ENCODE peak calls at places on chromosome 18, in seven cellular contexts. F is pancreas, N is body of pancreas, E is WERI-Rb-1, H is psoas muscle, J is tibial artery, L is brain microvascular endothelial cell. A is an unnamed sample.

GRCh38 chr18:26429535-26429934 is 118.8 kb downstream of the KCTD1 start:
- DNase-seq in H (no peak), N (no peak), E (peak; percentile 36), F (no peak), J (no peak), L (peak; percentile 89), A (no peak)

GRCh38 chr18:50183556-50183955 is 11.4 kb downstream of the MYO5B start:
- DNase-seq in H (no peak), J (no peak), L (peak; percentile 22), F (no peak), N (no peak), E (no peak), A (no peak)

GRCh38 chr18:12516049-12516677 is 108.4 kb downstream of the PRELID3A start:
- DNase-seq in J (no peak), E (no peak), L (peak; percentile 4), N (no peak), H (no peak), F (no peak), A (no peak)

GRCh38 chr18:54359233-54359632 is 1.5 kb downstream of the C18orf54 start:
- DNase-seq in L (no peak), F (no peak), N (no peak), H (no peak), E (no peak), J (no peak), A (no peak)

GRCh38 chr18:24023185-24023814 is 8.7 kb downstream of the TTC39C start:
- DNase-seq in F (no peak), L (no peak), H (no peak), E (peak; percentile 23), J (no peak), N (no peak), A (no peak)

GRCh38 chr18:75745147-75745546 is 317.6 kb upstream of the SMIM21 start:
- DNase-seq in H (no peak), J (no peak), F (no peak), N (no peak), L (no peak), E (no peak), A (no peak)

GRCh38 chr18:8812631-8813030 is 107.3 kb downstream of the MTCL1 start:
- DNase-seq in J (no peak), N (no peak), F (no peak), H (no peak), E (no peak), L (no peak), A (no peak)

GRCh38 chr18:73945130-73945792 is 202.4 kb downstream of the FBXO15 start:
- DNase-seq in J (no peak), L (no peak), H (no peak), N (no peak), E (no peak), F (no peak), A (no peak)

GRCh38 chr18:45954070-45954712 is 12.9 kb downstream of the EPG5 start:
- DNase-seq in N (no peak), F (no peak), J (no peak), H (no peak), E (no peak), L (peak; percentile 86), A (no peak)

GRCh38 chr18:21550510-21550970 is 50.0 kb downstream of the ESCO1 start:
- DNase-seq in N (no peak), F (no peak), H (no peak), E (no peak), L (no peak), J (no peak), A (no peak)

DNA sequence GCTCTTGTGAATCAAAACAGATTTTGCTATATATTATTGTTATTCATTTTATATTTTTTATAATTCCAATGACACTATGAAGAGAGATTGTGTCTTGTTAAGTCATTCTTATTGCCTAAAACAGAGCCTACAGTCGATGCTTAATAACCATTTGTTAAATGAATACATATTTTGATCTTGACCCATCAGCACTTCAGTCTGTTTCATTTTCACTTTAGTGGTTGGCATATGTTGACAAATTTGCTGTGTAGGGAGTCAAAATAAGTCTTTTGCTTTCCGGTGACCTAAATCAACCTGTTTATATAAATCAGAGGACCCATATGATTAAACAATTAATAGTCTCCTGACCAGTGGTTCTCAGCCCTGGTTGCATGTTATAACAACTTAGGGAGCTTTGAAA is 97.1 kb downstream of the TXNL1 start:
- DNase-seq in F (no peak), E (no peak), J (no peak), L (no peak), H (no peak), N (no peak), A (no peak)
- H3K4me3 ChIP-seq in F (no peak overlapping the region), E (no peak overlapping the region), J (no peak overlapping the region), L (no peak overlapping the region), H (no peak overlapping the region), N (no peak overlapping the region), A (no peak overlapping the region)

DNA sequence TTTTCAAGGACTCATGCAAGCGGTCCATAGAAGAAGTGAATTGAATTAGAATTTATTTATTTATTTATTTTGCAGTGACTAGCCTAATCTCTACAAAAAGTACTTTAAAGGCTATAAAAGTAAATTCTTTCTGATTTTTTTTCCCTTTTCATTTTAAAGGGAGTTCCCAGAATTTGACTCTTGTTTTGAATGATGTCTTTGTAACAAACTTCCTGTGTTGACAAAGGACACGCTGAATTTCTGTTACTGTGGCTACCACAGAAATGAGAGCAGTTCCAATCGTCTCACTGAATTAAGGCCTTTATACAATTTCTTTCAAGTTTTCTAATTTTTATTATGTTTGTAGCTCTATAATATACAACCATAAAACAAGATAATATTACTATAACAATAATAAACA is 46.3 kb upstream of the LPIN2 start:
- DNase-seq in F (no peak), L (no peak), N (no peak), E (no peak), H (no peak), J (no peak), A (no peak)
- H3K27ac ChIP-seq in F (peak overlapping the region; percentile 11), L (no peak overlapping the region), N (no peak overlapping the region), E (no peak overlapping the region), H (no peak overlapping the region), J (no peak overlapping the region), A (peak overlapping the region; percentile 2)

GRCh38 chr18:63098014-63098981 is 221.3 kb downstream of the BCL2 start:
- DNase-seq in E (no peak), L (no peak), F (no peak), J (no peak), H (no peak), N (no peak), A (no peak)

GRCh38 chr18:63099026-63099840 is 220.3 kb downstream of the BCL2 start:
- DNase-seq in L (no peak), E (no peak), H (no peak), N (no peak), J (no peak), F (peak; percentile 21), A (no peak)

GRCh38 chr18:63101811-63102210 is 217.8 kb downstream of the BCL2 start:
- DNase-seq in F (no peak), E (no peak), H (no peak), N (no peak), J (no peak), L (no peak), A (no peak)

GRCh38 chr18:63100626-63100900 is 219.0 kb downstream of the BCL2 start:
- DNase-seq in N (no peak), J (no peak), E (no peak), L (no peak), F (no peak), H (no peak), A (no peak)

GRCh38 chr18:63099848-63100625 is 219.5 kb downstream of the BCL2 start:
- DNase-seq in L (peak; percentile 16), N (peak; percentile 60), H (no peak), E (no peak), F (peak; percentile 55), J (no peak), A (peak; percentile 48)
- H3K4me3 ChIP-seq in L (no peak overlapping the region), N (no peak overlapping the region), H (no peak overlapping the region), E (no peak overlapping the region), F (no peak overlapping the region), J (no peak overlapping the region), A (no peak overlapping the region)

GRCh38 chr18:48940854-48941531 is 9.8 kb downstream of the SMAD7 start:
- DNase-seq in H (no peak), E (no peak), N (no peak), F (no peak), L (no peak), J (no peak), A (no peak)

GRCh38 chr18:48939368-48940097 is 11.2 kb downstream of the SMAD7 start:
- DNase-seq in E (no peak), J (no peak), L (no peak), H (no peak), F (no peak), N (no peak), A (no peak)

GRCh38 chr18:48937869-48938750 is 12.7 kb downstream of the SMAD7 start:
- DNase-seq in E (no peak), F (no peak), H (no peak), J (no peak), N (no peak), L (no peak), A (no peak)

GRCh38 chr18:48941672-48942071 is 9.1 kb downstream of the SMAD7 start:
- DNase-seq in H (no peak), J (no peak), F (no peak), E (no peak), L (no peak), N (peak; percentile 41), A (no peak)

DNA sequence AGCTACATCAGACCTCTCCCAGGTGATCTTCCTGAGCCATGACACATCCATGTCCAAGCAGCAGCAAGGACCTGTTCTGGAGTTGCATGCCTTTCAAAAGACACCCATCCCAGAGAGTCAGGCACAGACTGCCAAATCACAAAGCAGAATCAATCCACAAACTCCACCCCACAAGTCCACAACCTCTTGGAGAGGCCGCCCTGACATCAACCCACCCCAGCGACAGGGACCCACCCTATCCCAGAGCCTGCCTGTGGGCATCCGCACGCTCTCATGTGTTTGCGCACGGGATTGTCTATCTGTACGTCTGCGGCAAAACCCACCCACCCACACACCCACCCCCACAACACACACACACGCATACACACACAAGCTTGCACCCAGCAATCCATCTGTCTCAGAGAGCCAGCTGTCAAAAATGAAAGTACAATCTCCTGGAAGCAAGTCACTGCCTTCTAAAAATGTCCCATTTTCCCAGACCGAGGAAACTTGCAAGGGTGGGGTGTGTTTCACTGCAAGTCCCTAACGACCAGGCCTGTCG is 11.9 kb downstream of the SMAD7 start:
- DNase-seq in J (no peak), N (no peak), H (no peak), L (no peak), E (no peak), F (no peak), A (no peak)
- H3K27ac ChIP-seq in J (peak overlapping the region; percentile 99), N (peak overlapping the region; percentile 68), H (peak overlapping the region; percentile 58), L (peak overlapping the region; percentile 50), E (no peak overlapping the region), F (peak overlapping the region; percentile 40), A (no peak overlapping the region)

GRCh38 chr18:47987456-47987735 is 56.9 kb upstream of the SMAD2 start:
- DNase-seq in E (no peak), N (no peak), F (no peak), L (no peak), J (no peak), H (no peak), A (no peak)
- H3K4me3 ChIP-seq in E (no peak overlapping the region), N (no peak overlapping the region), F (no peak overlapping the region), L (no peak overlapping the region), J (no peak overlapping the region), H (no peak overlapping the region), A (no peak overlapping the region)

DNA sequence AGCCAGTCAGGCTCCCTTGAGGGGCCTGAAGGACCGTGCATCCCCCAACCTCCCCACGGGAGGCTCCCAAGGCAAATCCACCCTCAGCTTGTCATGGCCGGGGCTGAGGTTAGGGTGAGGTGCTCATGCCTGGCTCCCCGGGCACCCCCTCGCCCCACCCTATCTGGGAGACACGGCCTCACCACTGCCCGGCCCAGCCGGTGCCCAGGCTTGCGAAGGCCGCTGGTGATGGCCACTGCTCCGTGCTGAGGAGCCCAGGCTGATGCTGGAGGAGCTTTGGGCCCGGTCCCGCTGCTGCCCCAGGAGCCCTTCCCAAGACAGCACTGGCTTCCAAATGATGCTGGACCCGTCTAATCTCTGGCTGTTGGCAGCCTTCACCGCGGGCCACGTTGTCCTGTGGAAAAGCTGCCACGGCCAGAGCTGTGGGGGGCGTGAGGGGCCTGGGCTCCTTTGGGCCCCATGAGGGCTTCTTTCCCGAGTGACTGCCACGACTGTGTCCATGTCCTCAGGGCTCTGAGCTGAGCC is 135.7 kb upstream of the CTDP1 start:
- DNase-seq in J (peak; percentile 17), H (no peak), N (no peak), F (no peak), E (no peak), L (no peak), A (peak; percentile 21)
- H3K27ac ChIP-seq in J (no peak overlapping the region), H (no peak overlapping the region), N (no peak overlapping the region), F (no peak overlapping the region), E (no peak overlapping the region), L (no peak overlapping the region), A (no peak overlapping the region)